ENCODE peak calls at places on chromosomes 13 and 19, in nine cellular contexts. A, U, G, S, I, T, E, B and O are unnamed samples.

GRCh38 chr13:74573654-74574053 is 439.4 kb upstream of the KLF12 start:
- DNase-seq in A (no peak), U (no peak), G (peak; percentile 25), S (no peak), I (peak; percentile 3), T (no peak), E (peak; percentile 68), B (peak; percentile 7), O (peak; percentile 70)

GRCh38 chr13:36129539-36129938 is 1.6 kb downstream of the DCLK1 start:
- DNase-seq in A (no peak), U (no peak), G (no peak), S (no peak), I (no peak), T (no peak), E (no peak), B (no peak), O (no peak)

GRCh38 chr19:5790573-5791520 is at the start of gene DUS3L:
- DNase-seq in A (peak; percentile 99), U (peak; percentile 88), G (peak; percentile 96), S (peak; percentile 97), I (peak; percentile 97), T (peak; percentile 98), E (peak; percentile 95), B (peak; percentile 99), O (peak; percentile 96)

GRCh38 chr13:27079421-27079958 is 92.1 kb downstream of the USP12 start:
- DNase-seq in A (no peak), U (no peak), G (peak; percentile 39), S (no peak), I (no peak), T (no peak), E (no peak), B (no peak), O (peak; percentile 52)

GRCh38 chr19:1211494-1212234 is 6.1 kb downstream of the STK11 start:
- DNase-seq in A (no peak), U (no peak), G (no peak), S (no peak), I (no peak), T (no peak), E (no peak), B (no peak), O (peak; percentile 68)

GRCh38 chr19:39363909-39364457 is 21.8 kb downstream of the SAMD4B start:
- DNase-seq in A (no peak), U (no peak), G (no peak), S (no peak), I (no peak), T (no peak), E (no peak), B (no peak), O (no peak)

GRCh38 chr19:41492843-41493242 is 49.9 kb downstream of the ERICH4 start:
- DNase-seq in A (no peak), U (no peak), G (no peak), S (no peak), I (no peak), T (no peak), E (no peak), B (no peak), O (no peak)

GRCh38 chr19:33382006-33382405 is 8.5 kb downstream of the CEBPG start:
- DNase-seq in A (no peak), U (no peak), G (no peak), S (no peak), I (no peak), T (no peak), E (no peak), B (no peak), O (no peak)

GRCh38 chr13:94534171-94534570 is 54.7 kb upstream of the DCT start:
- DNase-seq in A (no peak), U (no peak), G (no peak), S (no peak), I (no peak), T (no peak), E (no peak), B (no peak), O (no peak)

GRCh38 chr13:23513460-23513859 is 56.8 kb upstream of the TNFRSF19 start:
- DNase-seq in A (no peak), U (no peak), G (no peak), S (no peak), I (no peak), T (no peak), E (no peak), B (no peak), O (no peak)

GRCh38 chr13:47555235-47555634 is 445.8 kb downstream of the SUCLA2 start:
- DNase-seq in A (no peak), U (no peak), G (no peak), S (no peak), I (no peak), T (no peak), E (no peak), B (no peak), O (no peak)

GRCh38 chr19:36973021-36973843 is 57.1 kb downstream of the ZNF568 start:
- DNase-seq in A (peak; percentile 62), U (no peak), G (no peak), S (no peak), I (no peak), T (peak; percentile 17), E (no peak), B (peak; percentile 25), O (peak; percentile 90)

DNA sequence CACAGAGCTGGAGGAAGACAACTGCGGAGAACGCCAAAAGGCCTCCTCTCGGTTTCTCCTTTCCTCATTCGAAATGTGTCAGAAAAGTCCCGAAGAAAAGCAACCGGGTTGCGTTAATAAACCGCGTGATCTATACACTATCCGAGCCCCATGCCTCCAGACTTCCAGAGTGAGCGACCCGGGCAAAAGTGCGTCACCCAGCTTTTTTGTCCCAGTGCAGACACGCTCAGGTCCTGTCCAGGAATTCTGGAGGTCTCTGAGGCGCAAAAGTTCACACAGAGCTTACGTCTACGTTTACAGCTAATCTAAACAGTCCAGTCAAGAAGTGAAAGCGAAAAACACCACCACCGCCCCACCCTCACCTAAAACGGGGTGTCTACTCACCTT is 368 bp downstream of the N4BP2L2 start:
- DNase-seq in A (no peak), U (peak; percentile 8), G (no peak), S (no peak), I (peak; percentile 76), T (no peak), E (peak; percentile 46), B (no peak), O (peak; percentile 14)
- TF ChIP-seq MAX in A (no peak), U (no peak), G (no peak), S (no peak), I (no peak), T (no peak), E (no peak), B (no peak), O (no peak)

GRCh38 chr19:49421878-49422202 is 1.4 kb downstream of the PTH2 start:
- DNase-seq in A (no peak), U (no peak), G (no peak), S (no peak), I (no peak), T (no peak), E (no peak), B (no peak), O (no peak)

GRCh38 chr19:49421039-49421877 is 2.0 kb downstream of the PTH2 start:
- DNase-seq in A (peak; percentile 50), U (no peak), G (peak; percentile 79), S (no peak), I (no peak), T (no peak), E (peak; percentile 99), B (peak; percentile 96), O (peak; percentile 100)

GRCh38 chr19:49423278-49423984 is at the start of gene PTH2:
- DNase-seq in A (no peak), U (no peak), G (no peak), S (no peak), I (no peak), T (no peak), E (no peak), B (no peak), O (no peak)

GRCh38 chr19:49423985-49424303 is 703 bp upstream of the PTH2 start:
- DNase-seq in A (no peak), U (no peak), G (no peak), S (no peak), I (no peak), T (no peak), E (no peak), B (no peak), O (no peak)

DNA sequence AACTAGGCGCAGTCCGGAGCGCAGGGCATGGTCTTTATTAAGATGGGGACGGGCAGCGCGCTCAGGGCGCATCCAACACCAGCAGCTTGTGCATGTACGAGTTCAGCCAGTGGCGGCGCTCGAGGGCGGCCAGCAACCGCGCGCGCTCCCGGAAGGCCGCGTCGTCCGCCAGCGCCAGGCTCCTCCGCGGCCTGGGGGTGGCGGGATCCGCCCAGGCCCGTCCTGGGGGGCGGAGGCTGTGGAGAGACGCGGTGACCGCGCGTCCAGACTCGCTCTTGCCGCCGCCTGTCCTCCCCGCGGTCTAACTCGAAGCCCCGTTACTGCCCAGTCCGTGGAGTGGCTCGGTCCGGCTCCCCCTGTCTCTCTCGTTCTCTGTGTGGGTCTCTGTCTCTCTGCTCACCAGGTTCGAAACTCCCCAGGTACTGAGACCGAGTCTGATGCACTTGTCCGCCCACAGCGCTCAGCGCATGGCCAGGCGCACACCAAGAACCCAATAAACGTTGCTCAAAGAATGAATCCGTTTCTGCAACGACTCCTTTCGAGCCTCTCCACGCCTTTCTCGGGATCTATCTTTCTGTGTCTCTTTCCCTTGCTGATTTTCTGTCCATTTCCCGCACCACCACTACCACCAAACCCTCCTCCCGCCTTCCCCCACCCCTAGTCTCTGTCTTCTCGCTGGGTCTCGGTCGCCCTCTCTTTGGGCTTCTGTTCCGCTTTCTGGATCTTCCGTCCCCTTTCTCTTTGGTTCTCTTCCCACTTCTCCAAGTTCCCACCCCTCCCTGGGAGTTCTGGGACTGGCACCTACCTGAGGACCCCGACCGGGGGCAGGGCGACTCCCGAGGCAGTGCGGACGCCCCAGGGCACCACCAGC is 599 bp downstream of the PTH2 start:
- DNase-seq in A (peak; percentile 28), U (peak; percentile 66), G (peak; percentile 80), S (no peak), I (no peak), T (no peak), E (peak; percentile 93), B (peak; percentile 87), O (peak; percentile 85)
- TF ChIP-seq MAX in A (no peak), U (peak; percentile 82), G (no peak), S (no peak), I (no peak), T (no peak), E (peak; percentile 68), B (peak; percentile 93), O (peak; percentile 50)

DNA sequence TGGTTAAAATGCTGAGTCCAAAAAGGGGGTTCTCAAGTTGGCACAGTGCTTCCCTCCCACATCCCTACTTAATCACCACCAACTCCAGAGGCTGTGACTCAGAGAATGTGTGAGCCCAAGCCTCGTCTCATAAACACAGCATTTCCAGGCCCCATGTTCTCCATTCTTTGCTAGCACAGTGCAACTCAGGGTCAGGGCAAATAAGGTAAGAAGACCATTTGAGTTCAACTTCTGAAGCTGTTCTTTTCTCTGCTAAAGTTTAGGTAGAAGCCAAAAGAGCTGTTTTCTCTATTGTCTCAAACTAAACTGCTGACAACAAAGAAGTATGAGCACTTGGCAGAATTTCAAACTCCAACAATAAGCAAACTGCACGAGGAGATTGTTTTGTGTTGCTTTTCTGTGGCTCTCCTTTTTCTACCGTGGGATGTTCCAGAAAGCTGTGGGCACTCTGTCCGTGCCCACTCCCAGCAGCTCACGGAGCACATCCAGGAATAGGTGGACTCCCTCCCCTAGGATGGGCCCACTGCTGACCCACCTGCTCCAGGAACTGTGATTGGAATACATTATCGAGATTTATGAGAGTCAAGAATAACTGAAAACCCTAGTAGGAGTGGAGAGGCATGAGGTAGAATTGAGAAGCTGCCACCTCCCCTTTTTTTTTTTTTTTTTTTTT is 494.3 kb downstream of the COG6 start:
- DNase-seq in A (peak; percentile 98), U (peak; percentile 7), G (peak; percentile 15), S (no peak), I (no peak), T (no peak), E (no peak), B (no peak), O (no peak)
- TF ChIP-seq MAX in A (no peak), U (no peak), G (no peak), S (no peak), I (no peak), T (no peak), E (no peak), B (no peak), O (no peak)

GRCh38 chr19:46616631-46617322 is 8.1 kb downstream of the PTGIR start:
- DNase-seq in A (peak; percentile 73), U (peak; percentile 96), G (peak; percentile 92), S (peak; percentile 49), I (peak; percentile 50), T (no peak), E (peak; percentile 79), B (peak; percentile 79), O (peak; percentile 82)
- TF ChIP-seq MAX in A (no peak), U (peak; percentile 22), G (peak; percentile 79), S (no peak), I (no peak), T (no peak), E (no peak), B (peak; percentile 55), O (no peak)